ENCODE peak calls at places on chromosome 21, in nine cellular contexts. K is SJSA1; T is uterus; F is stomach; A is CD8-positive, alpha-beta T cell; B is PC-3; O is RWPE1; M is lower lobe of right lung; N is mammary epithelial cell. D is an unnamed sample.

GRCh38 chr21:23008803-23009202 is 2010.6 kb downstream of the NCAM2 start:
- DNase-seq in K (no peak), T (no peak), F (no peak), A (no peak), B (no peak), O (no peak), M (no peak), N (no peak), D (no peak)

GRCh38 chr21:36385909-36386642 is 884 bp downstream of the CHAF1B start:
- DNase-seq in K (no peak), T (peak; percentile 19), F (no peak), A (no peak), B (peak; percentile 23), O (no peak), M (no peak), N (peak; percentile 30), D (no peak)

GRCh38 chr21:44377201-44377921 is 23.9 kb downstream of the TRPM2 start:
- DNase-seq in K (peak; percentile 41), T (no peak), F (no peak), A (no peak), B (no peak), O (no peak), M (no peak), N (peak; percentile 16), D (peak; percentile 51)

GRCh38 chr21:44067011-44067839 is 40.0 kb upstream of the PWP2 start:
- DNase-seq in K (no peak), T (no peak), F (no peak), A (no peak), B (no peak), O (no peak), M (no peak), N (no peak), D (no peak)

GRCh38 chr21:34814529-34814951 is 145.7 kb downstream of the CLIC6 start:
- DNase-seq in K (peak; percentile 18), T (no peak), F (no peak), A (no peak), B (no peak), O (no peak), M (no peak), N (peak; percentile 57), D (no peak)

GRCh38 chr21:37266515-37267221 is 466 bp downstream of the VPS26C start:
- DNase-seq in K (no peak), T (no peak), F (peak; percentile 60), A (no peak), B (peak; percentile 78), O (peak; percentile 33), M (peak; percentile 80), N (no peak), D (no peak)

GRCh38 chr21:25997788-25998611 is 172.6 kb downstream of the APP start:
- DNase-seq in K (no peak), T (no peak), F (peak; percentile 81), A (no peak), B (peak; percentile 68), O (no peak), M (no peak), N (peak; percentile 83), D (no peak)

GRCh38 chr21:19607983-19608668 is 1204.5 kb upstream of the TMPRSS15 start:
- DNase-seq in K (no peak), T (no peak), F (no peak), A (no peak), B (no peak), O (no peak), M (no peak), N (no peak), D (no peak)

GRCh38 chr21:43323244-43324005 is 103.5 kb downstream of the SIK1 start:
- DNase-seq in K (no peak), T (peak; percentile 30), F (peak; percentile 93), A (no peak), B (no peak), O (no peak), M (peak; percentile 90), N (no peak), D (no peak)

GRCh38 chr21:30577766-30578165 is 12.4 kb downstream of the KRTAP22-2 start:
- DNase-seq in K (no peak), T (no peak), F (no peak), A (no peak), B (peak; percentile 56), O (no peak), M (no peak), N (peak; percentile 23), D (no peak)

GRCh38 chr21:35637431-35637830 is 422.9 kb downstream of the SETD4 start:
- DNase-seq in K (no peak), T (no peak), F (peak; percentile 38), A (no peak), B (peak; percentile 73), O (no peak), M (no peak), N (peak; percentile 29), D (no peak)

GRCh38 chr21:27532081-27532480 is 565.2 kb upstream of the ADAMTS5 start:
- DNase-seq in K (no peak), T (no peak), F (no peak), A (no peak), B (peak; percentile 58), O (no peak), M (no peak), N (no peak), D (no peak)

GRCh38 chr21:33588485-33589335 is at the start of gene DONSON:
- DNase-seq in K (peak; percentile 92), T (peak; percentile 89), F (peak; percentile 89), A (peak; percentile 87), B (peak; percentile 87), O (peak; percentile 96), M (peak; percentile 91), N (peak; percentile 77), D (peak; percentile 85)

DNA sequence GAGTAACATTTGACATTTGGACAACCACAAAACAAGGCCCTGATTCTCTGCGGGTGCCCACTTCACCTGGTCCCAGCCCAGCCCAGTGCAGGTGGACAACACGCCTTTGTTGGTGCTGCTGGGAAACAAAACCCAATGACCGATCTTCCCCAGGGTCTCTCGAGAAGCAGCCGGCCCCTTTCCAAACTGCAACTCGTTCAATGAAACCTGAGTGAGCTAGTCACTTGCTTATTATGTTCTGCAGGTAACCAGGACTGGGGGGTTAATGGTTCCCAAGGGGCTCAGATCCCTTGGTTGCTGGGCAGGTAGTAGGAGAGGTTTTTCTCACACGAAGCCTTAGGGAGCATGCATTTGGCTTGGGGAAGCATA is 42.9 kb downstream of the ABCG1 start:
- DNase-seq in K (no peak), T (no peak), F (no peak), A (no peak), B (no peak), O (no peak), M (no peak), N (no peak), D (no peak)
- H3K27ac ChIP-seq in K (peak overlapping the region; percentile 89), T (no peak overlapping the region), F (no peak overlapping the region), A (no peak overlapping the region), B (no peak overlapping the region), O (no peak overlapping the region), M (peak overlapping the region; percentile 31), N (no peak overlapping the region), D (no peak overlapping the region)

GRCh38 chr21:15367061-15367626 is 302.3 kb upstream of the NRIP1 start:
- DNase-seq in K (no peak), T (no peak), F (no peak), A (no peak), B (no peak), O (no peak), M (no peak), N (no peak), D (no peak)
- H3K27ac ChIP-seq in K (no peak overlapping the region), T (no peak overlapping the region), F (no peak overlapping the region), A (no peak overlapping the region), B (no peak overlapping the region), O (no peak overlapping the region), M (no peak overlapping the region), N (no peak overlapping the region), D (no peak overlapping the region)

GRCh38 chr21:38507374-38507942 is 9.2 kb upstream of the ERG start:
- DNase-seq in K (no peak), T (no peak), F (no peak), A (no peak), B (no peak), O (no peak), M (no peak), N (no peak), D (no peak)

GRCh38 chr21:38505654-38506523 is 7.6 kb upstream of the ERG start:
- DNase-seq in K (peak; percentile 59), T (no peak), F (no peak), A (no peak), B (peak; percentile 85), O (peak; percentile 55), M (no peak), N (peak; percentile 76), D (peak; percentile 55)

GRCh38 chr21:38504056-38504455 is 5.8 kb upstream of the ERG start:
- DNase-seq in K (no peak), T (no peak), F (no peak), A (no peak), B (no peak), O (no peak), M (no peak), N (no peak), D (no peak)

GRCh38 chr21:38503588-38503987 is 5.3 kb upstream of the ERG start:
- DNase-seq in K (peak; percentile 89), T (no peak), F (no peak), A (no peak), B (no peak), O (peak; percentile 8), M (no peak), N (peak; percentile 52), D (no peak)

DNA sequence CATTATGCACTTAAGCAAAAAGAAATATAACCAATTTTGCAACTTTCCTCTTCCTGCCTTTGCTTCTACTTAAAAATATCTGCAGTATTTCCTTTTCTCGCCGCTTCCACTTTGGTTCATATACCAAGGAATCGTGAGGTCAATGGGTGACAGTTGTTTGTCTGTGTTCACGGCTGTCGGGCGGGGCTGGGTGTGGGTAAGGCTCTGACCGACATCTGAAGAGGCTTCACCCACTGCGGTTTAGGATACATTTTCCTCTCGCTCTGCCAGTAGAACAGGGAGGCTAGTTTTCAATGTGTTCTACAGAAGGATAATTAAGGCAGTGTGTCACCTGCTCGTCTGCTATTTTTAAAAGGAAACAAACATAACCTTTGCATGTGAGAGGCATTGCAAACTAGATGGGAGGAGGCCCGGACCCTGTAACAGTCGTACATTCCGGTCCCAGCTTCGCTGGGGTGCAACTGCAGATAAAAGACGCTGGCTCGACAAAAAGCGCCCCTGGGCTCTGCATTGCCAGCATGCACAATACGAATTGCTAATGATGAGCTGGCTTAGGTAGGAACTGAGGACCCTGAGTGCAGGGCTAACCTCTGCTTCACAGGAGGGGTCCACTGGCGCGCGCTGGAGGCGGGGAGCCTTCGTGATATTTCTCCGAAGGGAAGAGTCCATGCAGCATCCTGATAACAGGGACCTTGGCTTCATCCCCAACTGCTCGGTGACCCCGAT is 8.5 kb upstream of the ERG start:
- DNase-seq in K (no peak), T (no peak), F (no peak), A (no peak), B (no peak), O (no peak), M (no peak), N (no peak), D (peak; percentile 51)
- H3K27ac ChIP-seq in K (no peak overlapping the region), T (no peak overlapping the region), F (no peak overlapping the region), A (no peak overlapping the region), B (no peak overlapping the region), O (no peak overlapping the region), M (no peak overlapping the region), N (no peak overlapping the region), D (no peak overlapping the region)

DNA sequence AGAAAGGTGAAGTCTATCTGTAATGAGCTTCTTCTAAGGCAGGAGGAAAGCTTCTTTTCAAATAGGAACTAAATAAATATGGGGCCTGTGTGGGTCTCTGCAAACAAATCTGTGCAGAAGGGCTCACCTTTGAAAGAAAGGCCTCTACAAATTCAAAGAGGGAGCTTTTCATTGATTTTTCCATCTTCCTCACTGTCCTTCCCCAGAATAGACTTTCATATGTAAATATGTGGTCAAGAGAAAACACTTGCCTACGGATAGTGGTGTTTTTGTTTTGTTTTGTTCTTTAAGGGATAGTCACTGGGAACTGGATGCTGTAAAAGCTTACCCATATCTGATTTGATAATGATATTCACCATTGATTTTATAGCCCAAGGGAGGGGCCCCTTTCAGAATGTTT is 223.4 kb downstream of the DSCAM start:
- DNase-seq in K (no peak), T (no peak), F (no peak), A (no peak), B (no peak), O (no peak), M (no peak), N (no peak), D (no peak)
- H3K27ac ChIP-seq in K (no peak overlapping the region), T (no peak overlapping the region), F (no peak overlapping the region), A (no peak overlapping the region), B (no peak overlapping the region), O (no peak overlapping the region), M (no peak overlapping the region), N (no peak overlapping the region), D (no peak overlapping the region)

D was measured in DND-41.